ENCODE peak calls at places on chromosomes 12 and 14, in nine cellular contexts. O is IMR-90, P is body of pancreas, C is transverse colon, L is heart left ventricle, J is tibial nerve, T is endothelial cell of umbilical vein, X is sigmoid colon, U is ovary. S is an unnamed sample.

GRCh38 chr14:21498540-21499526 is 12.3 kb downstream of the METTL3 start:
- DNase-seq in O (peak), P (peak), C (no peak), L (no peak), J (peak), T (peak), X (no peak), U (no peak), S (peak)

GRCh38 chr12:3040663-3041544 is 36.3 kb upstream of the TSPAN9 start:
- DNase-seq in O (no peak), P (no peak), C (no peak), L (no peak), J (no peak), T (no peak), X (no peak), U (no peak), S (no peak)

GRCh38 chr14:102474934-102475333 is 34.6 kb downstream of the ANKRD9 start:
- DNase-seq in O (peak), P (peak), C (peak), L (peak), J (no peak), T (no peak), X (peak), U (peak), S (peak)

GRCh38 chr12:14367097-14367661 is 1.7 kb downstream of the ATF7IP start:
- DNase-seq in O (peak), P (no peak), C (no peak), L (no peak), J (no peak), T (peak), X (no peak), U (no peak), S (no peak)

GRCh38 chr14:45679852-45680251 is 426.9 kb upstream of the MIS18BP1 start:
- DNase-seq in O (peak), P (no peak), C (no peak), L (no peak), J (no peak), T (peak), X (no peak), U (no peak), S (no peak)

GRCh38 chr14:69789118-69789640 is 7.9 kb downstream of the SLC10A1 start:
- DNase-seq in O (no peak), P (no peak), C (no peak), L (no peak), J (no peak), T (no peak), X (no peak), U (no peak), S (no peak)

GRCh38 chr12:70619471-70620152 is 17.6 kb downstream of the PTPRB start:
- DNase-seq in O (peak), P (no peak), C (no peak), L (no peak), J (no peak), T (no peak), X (no peak), U (no peak), S (no peak)

GRCh38 chr12:53530920-53531319 is 23.6 kb upstream of the NPFF start:
- DNase-seq in O (peak), P (no peak), C (no peak), L (no peak), J (no peak), T (no peak), X (no peak), U (no peak), S (peak)

GRCh38 chr12:80580254-80580653 is 127.2 kb upstream of the MYF6 start:
- DNase-seq in O (peak), P (no peak), C (no peak), L (no peak), J (no peak), T (no peak), X (no peak), U (no peak), S (no peak)

GRCh38 chr12:113697646-113698504 is 226.2 kb upstream of the LHX5 start:
- DNase-seq in O (no peak), P (no peak), C (no peak), L (no peak), J (no peak), T (no peak), X (no peak), U (no peak), S (no peak)

GRCh38 chr12:113244015-113244983 is 23.0 kb downstream of the TPCN1 start:
- DNase-seq in O (no peak), P (peak), C (peak), L (peak), J (peak), T (peak), X (peak), U (peak), S (peak)

GRCh38 chr12:131106542-131106941 is 152.8 kb downstream of the ADGRD1 start:
- DNase-seq in O (no peak), P (no peak), C (no peak), L (no peak), J (no peak), T (no peak), X (peak), U (no peak), S (no peak)

GRCh38 chr14:54773171-54774006 is 129.2 kb downstream of the GCH1 start:
- DNase-seq in O (peak), P (peak), C (peak), L (peak), J (peak), T (peak), X (peak), U (peak), S (peak)
- TF ChIP-seq POLR2A in O (peak), P (no peak), C (no peak), L (no peak), J (no peak), T (peak), X (no peak), U (no peak), S (no peak)

GRCh38 chr14:101361044-101361443 is 200.3 kb upstream of the DIO3 start:
- DNase-seq in O (no peak), P (no peak), C (no peak), L (no peak), J (no peak), T (no peak), X (peak), U (no peak), S (no peak)
- H3K27ac ChIP-seq in O (no peak), P (no peak), C (peak), L (no peak), J (peak), T (no peak), X (peak), U (no peak), S (peak)

GRCh38 chr12:795305-795704 is 42.9 kb downstream of the WNK1 start:
- DNase-seq in O (no peak), P (no peak), C (no peak), L (no peak), J (no peak), T (peak), X (no peak), U (no peak), S (no peak)
- TF ChIP-seq POLR2A in O (no peak), P (no peak), C (no peak), L (no peak), J (no peak), T (no peak), X (no peak), U (no peak), S (no peak)

GRCh38 chr12:75959060-75959459 is 72.5 kb downstream of the PHLDA1 start:
- DNase-seq in O (no peak), P (no peak), C (no peak), L (no peak), J (no peak), T (no peak), X (no peak), U (no peak), S (no peak)

GRCh38 chr12:75960954-75961661 is 70.5 kb downstream of the PHLDA1 start:
- DNase-seq in O (no peak), P (no peak), C (no peak), L (no peak), J (no peak), T (no peak), X (no peak), U (no peak), S (no peak)

GRCh38 chr12:75961878-75962277 is 69.7 kb downstream of the PHLDA1 start:
- DNase-seq in O (no peak), P (no peak), C (no peak), L (no peak), J (no peak), T (no peak), X (no peak), U (no peak), S (no peak)

GRCh38 chr12:75959506-75959905 is 72.1 kb downstream of the PHLDA1 start:
- DNase-seq in O (no peak), P (no peak), C (no peak), L (no peak), J (no peak), T (no peak), X (no peak), U (no peak), S (no peak)

GRCh38 chr12:75960086-75960910 is 71.3 kb downstream of the PHLDA1 start:
- DNase-seq in O (peak), P (peak), C (peak), L (no peak), J (no peak), T (no peak), X (no peak), U (no peak), S (no peak)
- H3K27ac ChIP-seq in O (peak), P (peak), C (peak), L (no peak), J (no peak), T (no peak), X (no peak), U (no peak), S (no peak)

GRCh38 chr12:16674885-16675284 is 68.9 kb upstream of the LMO3 start:
- DNase-seq in O (no peak), P (no peak), C (no peak), L (no peak), J (no peak), T (no peak), X (no peak), U (no peak), S (no peak)
- TF ChIP-seq POLR2A in O (no peak), P (no peak), C (no peak), L (no peak), J (no peak), T (no peak), X (no peak), U (no peak), S (no peak)

GRCh38 chr12:92601680-92602079 is 101.1 kb upstream of the PLEKHG7 start:
- DNase-seq in O (no peak), P (no peak), C (no peak), L (no peak), J (no peak), T (no peak), X (no peak), U (no peak), S (no peak)

GRCh38 chr12:92604786-92605185 is 98.0 kb upstream of the PLEKHG7 start:
- DNase-seq in O (no peak), P (no peak), C (no peak), L (no peak), J (no peak), T (no peak), X (no peak), U (no peak), S (no peak)

GRCh38 chr12:92602930-92603623 is 99.7 kb upstream of the PLEKHG7 start:
- DNase-seq in O (peak), P (no peak), C (no peak), L (no peak), J (no peak), T (no peak), X (no peak), U (no peak), S (no peak)

GRCh38 chr12:92603741-92604432 is 98.9 kb upstream of the PLEKHG7 start:
- DNase-seq in O (peak), P (no peak), C (no peak), L (no peak), J (no peak), T (no peak), X (no peak), U (no peak), S (no peak)

GRCh38 chr12:92602476-92602875 is 100.3 kb upstream of the PLEKHG7 start:
- DNase-seq in O (peak), P (no peak), C (no peak), L (no peak), J (no peak), T (peak), X (no peak), U (no peak), S (no peak)
- H3K27ac ChIP-seq in O (peak), P (no peak), C (no peak), L (no peak), J (no peak), T (peak), X (no peak), U (no peak), S (no peak)

GRCh38 chr12:57546438-57547365 is at the start of gene DCTN2:
- DNase-seq in O (peak), P (peak), C (peak), L (peak), J (peak), T (peak), X (peak), U (peak), S (peak)
- TF ChIP-seq POLR2A in O (peak), P (peak), C (peak), L (no peak), J (no peak), T (no peak), X (no peak), U (peak), S (peak)

DNA sequence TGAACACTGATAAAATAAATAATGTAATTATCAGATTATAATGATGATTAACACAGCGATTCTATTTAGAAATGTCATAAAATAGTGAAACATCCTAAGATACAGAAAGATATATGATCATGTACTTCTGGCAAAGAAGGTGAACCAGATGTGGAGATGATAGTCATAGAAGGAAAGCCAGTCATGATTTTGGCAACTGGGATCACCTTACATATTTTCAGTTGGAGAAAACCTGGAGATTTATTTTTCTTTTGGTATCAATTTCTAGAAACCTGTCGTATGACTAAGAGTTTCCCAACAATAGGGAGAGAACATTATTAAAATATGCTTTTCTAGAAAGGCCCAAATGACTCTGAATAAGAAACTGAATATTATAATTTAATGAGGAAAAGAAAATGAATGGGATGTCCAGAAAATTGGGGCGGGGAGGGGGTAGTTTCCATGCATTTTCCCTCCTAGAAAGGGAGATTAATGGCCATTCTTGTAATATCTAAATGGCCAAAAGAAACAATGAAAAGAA is 396.4 kb downstream of the ZFP36L1 start:
- DNase-seq in O (no peak), P (no peak), C (no peak), L (no peak), J (no peak), T (no peak), X (no peak), U (no peak), S (peak)
- H3K27ac ChIP-seq in O (no peak), P (no peak), C (peak), L (no peak), J (peak), T (no peak), X (peak), U (no peak), S (no peak)

GRCh38 chr12:122094261-122094734 is 15.7 kb downstream of the MLXIP start:
- DNase-seq in O (no peak), P (no peak), C (no peak), L (no peak), J (no peak), T (no peak), X (peak), U (no peak), S (peak)
- TF ChIP-seq POLR2A in O (no peak), P (no peak), C (no peak), L (no peak), J (no peak), T (no peak), X (no peak), U (no peak), S (no peak)

S was measured in adrenal gland.